ENCODE peak calls at places on chromosome 7, in six cellular contexts. B is A549, S is spleen, T is transverse colon, X is uterus, J is HCT116. N is an unnamed sample.

GRCh38 chr7:107661865-107662379 is 1.3 kb downstream of the SLC26A4 start:
- DNase-seq in B (no peak), S (no peak), T (no peak), X (no peak), J (no peak), N (no peak)

GRCh38 chr7:150945171-150945852 is 32.8 kb downstream of the KCNH2 start:
- DNase-seq in B (no peak), S (peak; percentile 69), T (no peak), X (no peak), J (no peak), N (no peak)

GRCh38 chr7:45978731-45979211 is 57.7 kb upstream of the IGFBP3 start:
- DNase-seq in B (peak; percentile 34), S (no peak), T (no peak), X (no peak), J (no peak), N (no peak)

GRCh38 chr7:119964065-119964464 is 308.9 kb upstream of the KCND2 start:
- DNase-seq in B (no peak), S (no peak), T (no peak), X (no peak), J (no peak), N (no peak)

GRCh38 chr7:66119502-66119901 is 4.9 kb downstream of the CRCP start:
- DNase-seq in B (no peak), S (no peak), T (no peak), X (no peak), J (no peak), N (no peak)

GRCh38 chr7:80277434-80278427 is 143.1 kb downstream of the GNAI1 start:
- DNase-seq in B (peak; percentile 94), S (no peak), T (no peak), X (no peak), J (peak; percentile 92), N (no peak)

GRCh38 chr7:86942995-86943394 is 116.5 kb downstream of the ELAPOR2 start:
- DNase-seq in B (no peak), S (no peak), T (no peak), X (no peak), J (no peak), N (no peak)

GRCh38 chr7:39678935-39679690 is 55.7 kb downstream of the RALA start:
- DNase-seq in B (no peak), S (no peak), T (no peak), X (no peak), J (no peak), N (no peak)

GRCh38 chr7:134771889-134772288 is 7.5 kb upstream of the CALD1 start:
- DNase-seq in B (no peak), S (no peak), T (no peak), X (no peak), J (no peak), N (no peak)

GRCh38 chr7:42858570-42858969 is 53.3 kb downstream of the C7orf25 start:
- DNase-seq in B (peak; percentile 8), S (no peak), T (no peak), X (no peak), J (no peak), N (no peak)

GRCh38 chr7:50310361-50310760 is 5.8 kb downstream of the IKZF1 start:
- DNase-seq in B (no peak), S (no peak), T (no peak), X (no peak), J (no peak), N (no peak)

GRCh38 chr7:30460246-30460633 is 18.3 kb downstream of the NOD1 start:
- DNase-seq in B (no peak), S (no peak), T (no peak), X (peak; percentile 51), J (no peak), N (no peak)

GRCh38 chr7:50276446-50276845 is 28.1 kb upstream of the IKZF1 start:
- DNase-seq in B (no peak), S (no peak), T (no peak), X (no peak), J (no peak), N (no peak)

GRCh38 chr7:22192778-22193177 is 164.2 kb downstream of the RAPGEF5 start:
- DNase-seq in B (no peak), S (no peak), T (no peak), X (no peak), J (no peak), N (no peak)

GRCh38 chr7:17236603-17237002 is 61.8 kb upstream of the AHR start:
- DNase-seq in B (no peak), S (no peak), T (no peak), X (no peak), J (no peak), N (no peak)

GRCh38 chr7:82173400-82174021 is 270.1 kb downstream of the CACNA2D1 start:
- DNase-seq in B (no peak), S (no peak), T (no peak), X (no peak), J (no peak), N (no peak)

GRCh38 chr7:101170617-101171441 is 5.5 kb upstream of the VGF start:
- DNase-seq in B (no peak), S (no peak), T (no peak), X (no peak), J (no peak), N (no peak)

GRCh38 chr7:23544913-23545354 is 13.2 kb upstream of the TRA2A start:
- DNase-seq in B (peak; percentile 65), S (no peak), T (no peak), X (no peak), J (peak; percentile 69), N (no peak)

GRCh38 chr7:115232041-115232440 is 310.1 kb downstream of the MDFIC start:
- DNase-seq in B (no peak), S (no peak), T (no peak), X (no peak), J (no peak), N (no peak)

GRCh38 chr7:92131764-92132330 is 2.4 kb downstream of the CYP51A1 start:
- DNase-seq in B (no peak), S (no peak), T (no peak), X (no peak), J (no peak), N (no peak)

GRCh38 chr7:143384741-143385631 is 3.8 kb downstream of the ZYX start:
- DNase-seq in B (no peak), S (no peak), T (no peak), X (no peak), J (no peak), N (peak; percentile 50)

GRCh38 chr7:107405559-107405958 is 64.3 kb upstream of the GPR22 start:
- DNase-seq in B (no peak), S (no peak), T (no peak), X (no peak), J (peak; percentile 18), N (no peak)

GRCh38 chr7:33459340-33459751 is 330.0 kb downstream of the BBS9 start:
- DNase-seq in B (peak; percentile 65), S (no peak), T (no peak), X (no peak), J (peak; percentile 42), N (no peak)

GRCh38 chr7:81173766-81174281 is 255.0 kb upstream of the SEMA3C start:
- DNase-seq in B (peak; percentile 89), S (no peak), T (no peak), X (no peak), J (no peak), N (no peak)

GRCh38 chr7:157540020-157540419 is 203.2 kb downstream of the DNAJB6 start:
- DNase-seq in B (no peak), S (peak; percentile 56), T (no peak), X (no peak), J (no peak), N (no peak)

GRCh38 chr7:107079212-107079940 is 34.9 kb downstream of the PRKAR2B start:
- DNase-seq in B (no peak), S (no peak), T (no peak), X (no peak), J (no peak), N (no peak)

GRCh38 chr7:96178581-96178980 is 143.3 kb downstream of the SLC25A13 start:
- DNase-seq in B (no peak), S (no peak), T (no peak), X (no peak), J (no peak), N (no peak)

GRCh38 chr7:2355079-2356008 is 717 bp downstream of the EIF3B start:
- DNase-seq in B (peak; percentile 22), S (peak; percentile 91), T (peak; percentile 19), X (no peak), J (no peak), N (no peak)

GRCh38 chr7:2354173-2355078 is at the start of gene EIF3B:
- DNase-seq in B (peak; percentile 97), S (peak; percentile 97), T (peak; percentile 91), X (peak; percentile 86), J (peak; percentile 91), N (peak; percentile 93)

GRCh38 chr7:2359610-2360009 is 5.0 kb downstream of the EIF3B start:
- DNase-seq in B (no peak), S (no peak), T (no peak), X (no peak), J (no peak), N (no peak)

GRCh38 chr7:2358968-2359527 is 4.4 kb downstream of the EIF3B start:
- DNase-seq in B (no peak), S (no peak), T (no peak), X (no peak), J (no peak), N (no peak)

GRCh38 chr7:2357165-2357564 is 2.5 kb downstream of the EIF3B start:
- DNase-seq in B (no peak), S (no peak), T (no peak), X (no peak), J (no peak), N (no peak)
- TF ChIP-seq POLR2A in B (no peak), S (no peak), T (no peak), X (no peak), J (no peak), N (no peak)

GRCh38 chr7:138838166-138838565 is 40.2 kb upstream of the ATP6V0A4 start:
- DNase-seq in B (no peak), S (no peak), T (no peak), X (no peak), J (no peak), N (no peak)
- TF ChIP-seq CTCF in B (no peak), S (no peak), T (no peak), X (no peak), J (no peak), N (no peak)

GRCh38 chr7:98315318-98315993 is 34.0 kb downstream of the BRI3 start:
- DNase-seq in B (no peak), S (peak; percentile 30), T (no peak), X (no peak), J (no peak), N (no peak)
- H3K4me1 ChIP-seq in B (no peaks in the 10 kb centered on the region), S (peaks cover 5% of the 10 kb centered on the region), T (no peaks in the 10 kb centered on the region), X (no peaks in the 10 kb centered on the region), J (no peaks in the 10 kb centered on the region), N (no peaks in the 10 kb centered on the region)

GRCh38 chr7:67375427-67375826 is 378.8 kb downstream of the TYW1 start:
- DNase-seq in B (no peak), S (no peak), T (no peak), X (no peak), J (no peak), N (no peak)
- TF ChIP-seq POLR2A in B (no peak), S (no peak), T (no peak), X (no peak), J (no peak), N (no peak)